ENCODE peak calls at places on chromosomes 16 and 17, in eight cellular contexts. U, T, O, X, Y, D, W and Q are unnamed samples.
A peak's percentile ranks its signal among the peaks of the same experiment; 100 is the strongest.

GRCh38 chr17:34435182-34435928 is 72.3 kb upstream of the CCL1 start:
- DNase-seq in D (no peak), Y (no peak), T (no peak), O (no peak), W (no peak), X (no peak), U (no peak), Q (no peak)

GRCh38 chr17:31048780-31049179 is 46.0 kb upstream of the NF1 start:
- DNase-seq in Y (peak; percentile 53), O (no peak), T (no peak), D (peak; percentile 22), U (no peak), W (no peak), X (no peak), Q (no peak)

GRCh38 chr17:58677204-58677880 is 14.5 kb downstream of the TEX14 start:
- DNase-seq in O (no peak), T (no peak), U (no peak), D (peak; percentile 85), X (no peak), Y (peak; percentile 29), W (no peak), Q (no peak)

GRCh38 chr16:56852968-56853367 is 12.0 kb upstream of the SLC12A3 start:
- DNase-seq in Y (no peak), D (no peak), X (no peak), O (no peak), U (no peak), T (no peak), W (no peak), Q (no peak)

GRCh38 chr17:41730479-41730878 is 4.0 kb downstream of the HAP1 start:
- DNase-seq in W (no peak), D (no peak), Y (no peak), X (no peak), O (no peak), U (no peak), T (no peak), Q (no peak)

GRCh38 chr17:6545291-6545690 is 11.1 kb downstream of the PITPNM3 start:
- DNase-seq in D (no peak), O (no peak), W (no peak), Y (no peak), U (no peak), X (no peak), T (no peak), Q (no peak)

GRCh38 chr17:68456529-68457167 is 648 bp downstream of the WIPI1 start:
- DNase-seq in U (peak; percentile 78), Y (peak; percentile 80), T (no peak), D (peak; percentile 92), W (no peak), O (no peak), X (no peak), Q (peak; percentile 90)

GRCh38 chr17:60602385-60602742 is 2.4 kb downstream of the PPM1D start:
- DNase-seq in O (no peak), W (no peak), U (no peak), D (no peak), T (no peak), Y (no peak), X (no peak), Q (no peak)

GRCh38 chr16:86917471-86918365 is 339.4 kb downstream of the FOXL1 start:
- DNase-seq in D (no peak), W (no peak), T (no peak), U (no peak), Y (no peak), O (no peak), X (no peak), Q (no peak)

GRCh38 chr16:25041437-25041836 is 26.3 kb upstream of the ARHGAP17 start:
- DNase-seq in T (no peak), X (no peak), Y (no peak), U (no peak), O (no peak), D (no peak), W (no peak), Q (no peak)

GRCh38 chr17:12667299-12667958 is 1.7 kb downstream of the MYOCD start:
- DNase-seq in O (no peak), T (no peak), Y (peak; percentile 57), W (no peak), X (no peak), U (peak; percentile 69), D (peak; percentile 67), Q (peak; percentile 59)

GRCh38 chr17:2053380-2054261 is 1.3 kb upstream of the HIC1 start:
- DNase-seq in O (peak; percentile 89), W (peak; percentile 92), U (peak; percentile 80), T (peak; percentile 75), X (peak; percentile 88), D (peak; percentile 72), Y (peak; percentile 62), Q (peak; percentile 86)

GRCh38 chr17:27506348-27507218 is 50.3 kb downstream of the KSR1 start:
- DNase-seq in D (no peak), Y (peak; percentile 47), U (no peak), W (no peak), O (peak; percentile 19), T (no peak), X (no peak), Q (peak; percentile 52)

GRCh38 chr16:70396209-70396904 is 42.5 kb downstream of the ST3GAL2 start:
- DNase-seq in X (no peak), D (no peak), T (no peak), W (no peak), U (no peak), O (no peak), Y (peak; percentile 52), Q (peak; percentile 77)

GRCh38 chr17:56297142-56297541 is 143.9 kb downstream of the ANKFN1 start:
- DNase-seq in Y (no peak), W (peak; percentile 60), T (peak; percentile 5), U (peak; percentile 87), X (peak; percentile 33), D (no peak), O (peak; percentile 44), Q (no peak)